ENCODE peak calls at places on chromosomes 11 and 22, in eight cellular contexts. S, B, L, U, M, P, W and Q are unnamed samples.
A peak's percentile ranks its signal among the peaks of the same experiment; 100 is the strongest.

GRCh38 chr11:17533782-17534415 is 10.3 kb downstream of the USH1C start:
- DNase-seq in P (no peak), W (no peak), L (no peak), U (no peak), S (no peak), B (no peak), M (peak; percentile 33), Q (no peak)

GRCh38 chr11:70544774-70545625 is 146.7 kb downstream of the CTTN start:
- DNase-seq in M (peak; percentile 84), U (no peak), W (peak; percentile 20), L (peak; percentile 78), S (no peak), B (no peak), P (peak; percentile 89), Q (no peak)

GRCh38 chr11:66607126-66607834 is 9.2 kb upstream of the RBM14 start:
- DNase-seq in L (peak; percentile 93), W (peak; percentile 86), S (no peak), M (no peak), B (no peak), P (peak; percentile 30), U (no peak), Q (peak; percentile 91)

GRCh38 chr11:1146311-1146864 is 11.4 kb upstream of the MUC5AC start:
- DNase-seq in W (no peak), M (no peak), U (no peak), P (no peak), B (no peak), L (peak; percentile 51), S (no peak), Q (no peak)

GRCh38 chr11:92272651-92273050 is 48.0 kb downstream of the FAT3 start:
- DNase-seq in L (no peak), W (peak; percentile 38), M (no peak), B (no peak), U (no peak), P (no peak), S (no peak), Q (no peak)

GRCh38 chr11:77127969-77128691 is at the start of gene MYO7A:
- DNase-seq in U (no peak), M (peak; percentile 76), S (peak; percentile 31), L (no peak), W (no peak), B (no peak), P (no peak), Q (peak; percentile 50)

GRCh38 chr22:26513852-26514251 is 1.6 kb upstream of the TFIP11 start:
- DNase-seq in B (no peak), S (no peak), W (no peak), M (no peak), P (no peak), L (no peak), U (no peak), Q (no peak)

GRCh38 chr11:113796663-113797259 is 17.2 kb downstream of the CLDN25 start:
- DNase-seq in B (peak; percentile 44), L (no peak), P (peak; percentile 54), S (no peak), W (peak; percentile 57), M (peak; percentile 58), U (peak; percentile 14), Q (peak; percentile 61)

GRCh38 chr11:81218440-81218839 is 1515.2 kb downstream of the FAM181B start:
- DNase-seq in U (no peak), P (no peak), B (no peak), L (no peak), S (no peak), M (no peak), W (no peak), Q (no peak)

GRCh38 chr22:38138961-38139360 is 28.5 kb upstream of the BAIAP2L2 start:
- DNase-seq in S (no peak), U (no peak), P (no peak), W (no peak), B (no peak), M (no peak), L (no peak), Q (no peak)

GRCh38 chr22:50276143-50276542 is 6.0 kb upstream of the MAPK11 start:
- DNase-seq in P (no peak), M (peak; percentile 69), L (peak; percentile 90), W (peak; percentile 75), U (no peak), S (peak; percentile 36), B (peak; percentile 84), Q (peak; percentile 61)